ENCODE peak calls at places on chromosomes 4 and X, in six cellular contexts. E is HCT116, A is spleen, P is tibial artery, Y is neural progenitor cell, I is testis. J is an unnamed sample.

GRCh38 chr4:4864443-4864939 is 5.0 kb downstream of the MSX1 start:
- DNase-seq in E (no peak), A (peak; percentile 52), P (no peak), Y (peak; percentile 49), I (no peak), J (peak; percentile 43)

GRCh38 chr4:144754562-144755410 is 108.8 kb downstream of the HHIP start:
- DNase-seq in E (peak; percentile 19), A (no peak), P (no peak), Y (peak; percentile 31), I (no peak), J (peak; percentile 37)

GRCh38 chr4:13908455-13908854 is 280.9 kb upstream of the BOD1L1 start:
- DNase-seq in E (no peak), A (no peak), P (no peak), Y (no peak), I (no peak), J (no peak)

GRCh38 chr4:21765810-21766407 is 182.7 kb downstream of the KCNIP4 start:
- DNase-seq in E (peak; percentile 18), A (no peak), P (no peak), Y (peak; percentile 65), I (peak; percentile 60), J (peak; percentile 22)

GRCh38 chr4:61427818-61428495 is 227.8 kb downstream of the ADGRL3 start:
- DNase-seq in E (no peak), A (no peak), P (no peak), Y (no peak), I (no peak), J (no peak)

GRCh38 chrX:101462892-101463291 is 22.4 kb upstream of the ARMCX4 start:
- DNase-seq in E (peak; percentile 15), A (no peak), P (no peak), Y (peak; percentile 3), I (no peak), J (peak; percentile 34)

GRCh38 chr4:155962697-155963096 is 9.0 kb upstream of the CTSO start:
- DNase-seq in E (no peak), A (no peak), P (no peak), Y (no peak), I (no peak), J (no peak)

GRCh38 chr4:159420162-159421057 is 317.5 kb downstream of the RAPGEF2 start:
- DNase-seq in E (no peak), A (no peak), P (no peak), Y (no peak), I (no peak), J (no peak)

GRCh38 chrX:123860506-123860840 is 620 bp downstream of the XIAP start:
- DNase-seq in E (no peak), A (no peak), P (no peak), Y (no peak), I (peak; percentile 19), J (no peak)

GRCh38 chr4:55396305-55397023 is 707 bp downstream of the TMEM165 start:
- DNase-seq in E (no peak), A (peak; percentile 92), P (peak; percentile 76), Y (peak; percentile 83), I (peak; percentile 52), J (peak; percentile 79)

GRCh38 chrX:53287493-53288138 is 6.2 kb upstream of the IQSEC2 start:
- DNase-seq in E (peak; percentile 22), A (peak; percentile 81), P (peak; percentile 77), Y (no peak), I (no peak), J (no peak)

GRCh38 chrX:25941559-25942250 is 196.4 kb upstream of the MAGEB18 start:
- DNase-seq in E (no peak), A (no peak), P (no peak), Y (no peak), I (no peak), J (no peak)

GRCh38 chr4:143458966-143459365 is 54.5 kb upstream of the SMARCA5 start:
- DNase-seq in E (no peak), A (no peak), P (no peak), Y (no peak), I (no peak), J (no peak)

GRCh38 chr4:151099976-151100417 is 569 bp downstream of the RPS3A start:
- DNase-seq in E (no peak), A (no peak), P (no peak), Y (no peak), I (no peak), J (no peak)

GRCh38 chr4:88143504-88143903 is 14.9 kb downstream of the ABCG2 start:
- DNase-seq in E (peak; percentile 68), A (no peak), P (no peak), Y (no peak), I (no peak), J (no peak)

GRCh38 chrX:52509916-52510315 is 6.9 kb downstream of the XAGE1B start:
- DNase-seq in E (no peak), A (no peak), P (no peak), Y (no peak), I (no peak), J (no peak)

GRCh38 chr4:16859031-16859430 is 39.4 kb downstream of the LDB2 start:
- DNase-seq in E (no peak), A (no peak), P (no peak), Y (no peak), I (no peak), J (no peak)

GRCh38 chr4:76526585-76526990 is 91.6 kb downstream of the SHROOM3 start:
- DNase-seq in E (no peak), A (no peak), P (no peak), Y (peak; percentile 13), I (no peak), J (no peak)

GRCh38 chrX:31443654-31444053 is 371.8 kb upstream of the FTHL17 start:
- DNase-seq in E (no peak), A (no peak), P (no peak), Y (no peak), I (no peak), J (no peak)

GRCh38 chrX:31435592-31435991 is 363.8 kb upstream of the FTHL17 start:
- DNase-seq in E (no peak), A (no peak), P (no peak), Y (peak; percentile 91), I (peak; percentile 14), J (peak; percentile 64)

GRCh38 chrX:31445542-31445941 is 373.7 kb upstream of the FTHL17 start:
- DNase-seq in E (no peak), A (no peak), P (no peak), Y (no peak), I (no peak), J (no peak)

GRCh38 chrX:31436424-31436823 is 364.6 kb upstream of the FTHL17 start:
- DNase-seq in E (no peak), A (no peak), P (no peak), Y (no peak), I (no peak), J (no peak)

GRCh38 chrX:31440546-31440945 is 368.7 kb upstream of the FTHL17 start:
- DNase-seq in E (no peak), A (no peak), P (no peak), Y (no peak), I (no peak), J (no peak)
- H3K4me3 ChIP-seq in E (no peak overlapping the region), A (no peak overlapping the region), P (no peak overlapping the region), Y (no peak overlapping the region), I (no peak overlapping the region), J (no peak overlapping the region)

GRCh38 chr4:108165601-108166000 is 3.1 kb downstream of the LEF1 start:
- DNase-seq in E (no peak), A (no peak), P (no peak), Y (no peak), I (no peak), J (no peak)
- H3K36me3 ChIP-seq in E (no peaks in the 10 kb centered on the region), A (no peaks in the 10 kb centered on the region), P (no peaks in the 10 kb centered on the region), Y (no peaks in the 10 kb centered on the region), I (no peaks in the 10 kb centered on the region), J (no peaks in the 10 kb centered on the region)

GRCh38 chr4:85474818-85475630 is at the start of gene ARHGAP24:
- DNase-seq in E (peak; percentile 70), A (peak; percentile 95), P (peak; percentile 80), Y (peak; percentile 94), I (peak; percentile 83), J (peak; percentile 80)

GRCh38 chr4:85478576-85478975 is 3.6 kb downstream of the ARHGAP24 start:
- DNase-seq in E (no peak), A (no peak), P (no peak), Y (no peak), I (no peak), J (no peak)

GRCh38 chr4:85477538-85477937 is 2.6 kb downstream of the ARHGAP24 start:
- DNase-seq in E (no peak), A (no peak), P (no peak), Y (no peak), I (no peak), J (no peak)

GRCh38 chr4:85474356-85474755 is 594 bp upstream of the ARHGAP24 start:
- DNase-seq in E (no peak), A (no peak), P (no peak), Y (no peak), I (no peak), J (no peak)

DNA sequence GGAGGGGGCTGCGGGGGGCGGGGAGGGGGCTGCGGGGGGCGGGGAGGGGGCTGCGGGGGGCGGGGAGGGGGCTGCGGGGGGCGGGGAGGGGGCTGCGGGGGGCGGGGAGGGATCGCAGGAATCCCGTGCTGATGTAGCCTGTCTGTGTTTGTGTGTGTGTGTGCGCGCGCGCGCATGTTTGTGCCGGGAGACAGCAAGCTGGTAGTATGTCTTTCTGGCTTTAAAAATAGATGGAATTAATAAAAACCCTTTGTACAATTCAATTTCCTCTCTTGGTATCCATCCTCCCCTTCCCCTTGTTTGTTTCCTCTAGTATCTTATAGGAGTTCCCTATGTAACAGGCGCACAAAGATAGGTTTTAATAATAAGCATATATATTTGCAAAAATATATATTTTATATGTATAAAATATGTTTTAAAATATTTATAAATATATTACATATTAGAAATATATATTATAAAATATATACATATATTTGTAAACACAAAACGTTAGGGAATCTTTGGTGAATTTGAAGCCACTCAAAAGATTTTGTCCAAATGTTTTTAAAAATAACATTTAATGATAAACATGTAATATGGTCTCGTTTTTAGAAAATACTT is 782 bp downstream of the ARHGAP24 start:
- DNase-seq in E (no peak), A (no peak), P (no peak), Y (no peak), I (no peak), J (no peak)
- H3K27me3 ChIP-seq in E (no peaks in the 10 kb centered on the region), A (no peaks in the 10 kb centered on the region), P (peaks cover 12% of the 10 kb centered on the region), Y (peaks cover 41% of the 10 kb centered on the region), I (no peaks in the 10 kb centered on the region), J (no peaks in the 10 kb centered on the region)

DNA sequence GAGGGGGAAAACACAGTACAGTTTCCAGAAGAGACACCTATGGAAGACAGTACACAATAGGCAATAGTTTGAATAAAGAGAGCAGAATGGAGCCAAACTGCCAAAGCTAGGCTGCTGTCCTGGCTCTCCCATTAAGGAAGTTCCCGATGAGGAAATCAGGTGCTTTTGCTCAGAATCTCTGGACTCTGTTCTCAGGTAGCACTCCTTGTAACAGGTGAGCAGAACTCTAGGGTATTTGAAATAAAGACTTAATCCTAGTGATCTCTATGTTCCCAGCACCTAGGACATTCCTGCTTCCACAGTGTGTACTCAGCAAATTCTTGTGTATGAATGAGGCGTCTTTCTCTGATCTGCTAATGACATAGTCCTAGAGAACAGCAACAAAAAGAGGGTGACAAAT is 1.7 kb downstream of the EGF start:
- DNase-seq in E (no peak), A (no peak), P (no peak), Y (no peak), I (no peak), J (no peak)
- H3K4me3 ChIP-seq in E (no peak overlapping the region), A (no peak overlapping the region), P (no peak overlapping the region), Y (peak overlapping the region; percentile 7), I (no peak overlapping the region), J (no peak overlapping the region)

DNA sequence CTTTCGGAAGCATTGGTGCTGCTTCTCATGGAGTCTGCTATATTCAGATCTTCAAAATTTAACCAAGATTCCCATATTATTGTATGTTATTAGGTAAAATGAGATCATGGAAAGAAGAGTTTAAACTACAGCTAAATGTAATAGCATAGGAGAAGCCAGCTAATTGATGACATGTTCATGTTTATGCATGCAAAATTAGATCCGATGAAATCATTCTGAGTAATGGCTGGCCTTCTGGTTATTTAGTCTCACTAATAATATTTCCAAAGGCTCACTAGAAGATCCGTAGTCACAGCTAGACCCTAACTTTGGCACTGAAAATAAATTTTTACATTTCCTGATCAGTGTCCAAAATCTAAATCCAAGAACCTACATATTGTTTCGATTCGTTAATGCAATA is 19.8 kb upstream of the PHKA2 start:
- DNase-seq in E (no peak), A (no peak), P (no peak), Y (no peak), I (no peak), J (no peak)
- H3K36me3 ChIP-seq in E (no peaks in the 10 kb centered on the region), A (no peaks in the 10 kb centered on the region), P (no peaks in the 10 kb centered on the region), Y (no peaks in the 10 kb centered on the region), I (no peaks in the 10 kb centered on the region), J (peaks cover 1% of the 10 kb centered on the region)

J was measured in H7.